ENCODE peak calls at places on chromosomes 1 and 21, in four cellular contexts. K is HL-60; N is activated effector memory CD4-positive, alpha-beta T cell treated with anti-CD3 and anti-CD28 coated beads, Interleukin-2, amount 50 U/mL, for 16 hours; L is SHP77. Y is an unnamed sample.

GRCh38 chr1:165316153-165316772 is 40.3 kb downstream of the LMX1A start:
- DNase-seq in K (no peak), N (no peak), L (no peak), Y (no peak)

GRCh38 chr1:204837440-204838084 is 33.1 kb upstream of the NFASC start:
- DNase-seq in K (peak; percentile 1), N (no peak), L (no peak), Y (no peak)

GRCh38 chr1:107572674-107573205 is 392.2 kb downstream of the VAV3 start:
- DNase-seq in K (no peak), N (no peak), L (peak; percentile 2), Y (peak; percentile 9)

GRCh38 chr21:34988139-34988538 is 61.0 kb downstream of the RUNX1 start:
- DNase-seq in K (no peak), N (no peak), L (no peak), Y (no peak)

GRCh38 chr21:14548751-14549150 is 2.6 kb upstream of the SAMSN1 start:
- DNase-seq in K (no peak), N (no peak), L (no peak), Y (no peak)

GRCh38 chr1:196400478-196401453 is 207.5 kb downstream of the KCNT2 start:
- DNase-seq in K (no peak), N (no peak), L (no peak), Y (no peak)

GRCh38 chr1:182972231-182972630 is 19.3 kb upstream of the SHCBP1L start:
- DNase-seq in K (no peak), N (no peak), L (no peak), Y (no peak)

GRCh38 chr1:209659909-209660308 is 7.7 kb upstream of the LAMB3 start:
- DNase-seq in K (peak; percentile 60), N (no peak), L (no peak), Y (no peak)

GRCh38 chr1:91736146-91736998 is 149.6 kb downstream of the TGFBR3 start:
- DNase-seq in K (no peak), N (no peak), L (no peak), Y (no peak)

GRCh38 chr1:39691383-39692151 is at the start of gene HPCAL4:
- DNase-seq in K (no peak), N (peak; percentile 96), L (peak; percentile 86), Y (peak; percentile 100)

GRCh38 chr1:153777648-153778047 is 2.4 kb downstream of the SLC27A3 start:
- DNase-seq in K (no peak), N (no peak), L (no peak), Y (no peak)

GRCh38 chr1:203622486-203622885 is 4.1 kb upstream of the ATP2B4 start:
- DNase-seq in K (no peak), N (no peak), L (no peak), Y (no peak)

GRCh38 chr1:241411776-241412338 is 54.9 kb upstream of the RGS7 start:
- DNase-seq in K (no peak), N (no peak), L (no peak), Y (no peak)

GRCh38 chr1:186869829-186870228 is 41.1 kb downstream of the PLA2G4A start:
- DNase-seq in K (no peak), N (no peak), L (no peak), Y (no peak)

GRCh38 chr1:55284856-55285255 is 69.7 kb upstream of the USP24 start:
- DNase-seq in K (no peak), N (no peak), L (peak; percentile 29), Y (peak; percentile 35)

GRCh38 chr21:42161957-42162681 is 56.8 kb upstream of the ABCG1 start:
- DNase-seq in K (no peak), N (peak; percentile 59), L (no peak), Y (no peak)

GRCh38 chr1:31663622-31664452 is 19.2 kb upstream of the PEF1 start:
- DNase-seq in K (no peak), N (peak; percentile 86), L (peak; percentile 47), Y (peak; percentile 10)

GRCh38 chr1:198018529-198018928 is 101.4 kb downstream of the LHX9 start:
- DNase-seq in K (no peak), N (no peak), L (no peak), Y (no peak)

GRCh38 chr1:2540816-2541492 is 10.9 kb upstream of the HES5 start:
- DNase-seq in K (no peak), N (no peak), L (no peak), Y (peak; percentile 20)

GRCh38 chr1:65958561-65959350 is 166.1 kb downstream of the PDE4B start:
- DNase-seq in K (peak; percentile 26), N (no peak), L (peak; percentile 40), Y (peak; percentile 62)

Y was measured in NCI-H1694.